ENCODE peak calls at places on chromosomes 3 and 15, in seven cellular contexts. X is H1, M is endothelial cell of umbilical vein, C is vagina, P is HCT116, N is stomach, L is suprapubic skin. T is an unnamed sample.

GRCh38 chr3:112627419-112627818 is 13.5 kb downstream of the CCDC80 start:
- DNase-seq in X (no peak), L (no peak), P (no peak), C (no peak), M (no peak), N (no peak), T (no peak)

GRCh38 chr3:49493901-49494300 is 23.8 kb downstream of the DAG1 start:
- DNase-seq in X (no peak), P (no peak), C (no peak), M (no peak), N (no peak), L (no peak), T (no peak)

GRCh38 chr15:80929225-80929624 is 60.4 kb downstream of the MESD start:
- DNase-seq in L (no peak), N (no peak), P (no peak), M (no peak), C (no peak), X (no peak), T (no peak)

GRCh38 chr3:184549793-184550585 is 11.6 kb upstream of the EPHB3 start:
- DNase-seq in C (no peak), M (no peak), N (peak; percentile 85), X (no peak), L (no peak), P (no peak), T (peak; percentile 96)

GRCh38 chr3:46098319-46098761 is 71.1 kb upstream of the XCR1 start:
- DNase-seq in P (no peak), L (no peak), X (no peak), N (no peak), M (no peak), C (peak; percentile 94), T (no peak)

GRCh38 chr15:35507932-35508638 is 37.9 kb downstream of the DPH6 start:
- DNase-seq in P (no peak), N (no peak), X (no peak), C (no peak), M (no peak), L (no peak), T (no peak)

GRCh38 chr3:7787871-7788828 is 713.5 kb upstream of the LMCD1 start:
- DNase-seq in X (no peak), N (no peak), L (no peak), M (peak; percentile 37), C (no peak), P (no peak), T (no peak)

GRCh38 chr3:195040094-195040493 is 230.9 kb downstream of the XXYLT1 start:
- DNase-seq in X (no peak), M (no peak), P (no peak), L (no peak), N (no peak), C (no peak), T (no peak)

GRCh38 chr3:139173372-139174108 is 128.8 kb upstream of the PRR23C start:
- DNase-seq in X (no peak), P (no peak), N (no peak), L (no peak), C (no peak), M (peak; percentile 41), T (no peak)

GRCh38 chr15:71249986-71250385 is 134.7 kb downstream of the THSD4 start:
- DNase-seq in N (no peak), C (no peak), L (no peak), P (no peak), X (no peak), M (peak; percentile 36), T (no peak)

GRCh38 chr15:52021128-52021671 is 2.2 kb downstream of the MAPK6 start:
- DNase-seq in C (no peak), X (no peak), P (peak; percentile 54), L (no peak), M (peak; percentile 85), N (peak; percentile 40), T (no peak)

GRCh38 chr3:23720059-23720458 is 85.7 kb upstream of the UBE2E1 start:
- DNase-seq in M (no peak), N (no peak), X (no peak), L (no peak), C (no peak), P (no peak), T (no peak)

GRCh38 chr3:195820901-195821300 is 9.2 kb upstream of the MUC4 start:
- DNase-seq in P (no peak), X (no peak), M (no peak), N (no peak), L (no peak), C (no peak), T (no peak)

GRCh38 chr3:353191-353739 is 156.7 kb downstream of the CHL1 start:
- DNase-seq in M (no peak), L (no peak), C (no peak), X (no peak), P (no peak), N (no peak), T (no peak)

GRCh38 chr15:100763764-100764750 is 115.6 kb upstream of the ALDH1A3 start:
- DNase-seq in L (peak; percentile 73), X (no peak), M (no peak), P (no peak), C (peak; percentile 83), N (no peak), T (no peak)

GRCh38 chr3:62876064-62876463 is 848 bp upstream of the CADPS start:
- DNase-seq in M (peak; percentile 21), N (no peak), P (no peak), X (peak; percentile 87), C (no peak), L (no peak), T (no peak)

GRCh38 chr3:89522168-89522567 is 414.7 kb downstream of the EPHA3 start:
- DNase-seq in C (no peak), M (no peak), X (no peak), N (no peak), L (no peak), P (no peak), T (no peak)
- H3K4me1 ChIP-seq in C (no peaks in the 10 kb centered on the region), M (no peaks in the 10 kb centered on the region), X (peaks cover 6% of the 10 kb centered on the region), N (no peaks in the 10 kb centered on the region), L (no peaks in the 10 kb centered on the region), P (no peaks in the 10 kb centered on the region), T (no peaks in the 10 kb centered on the region)

DNA sequence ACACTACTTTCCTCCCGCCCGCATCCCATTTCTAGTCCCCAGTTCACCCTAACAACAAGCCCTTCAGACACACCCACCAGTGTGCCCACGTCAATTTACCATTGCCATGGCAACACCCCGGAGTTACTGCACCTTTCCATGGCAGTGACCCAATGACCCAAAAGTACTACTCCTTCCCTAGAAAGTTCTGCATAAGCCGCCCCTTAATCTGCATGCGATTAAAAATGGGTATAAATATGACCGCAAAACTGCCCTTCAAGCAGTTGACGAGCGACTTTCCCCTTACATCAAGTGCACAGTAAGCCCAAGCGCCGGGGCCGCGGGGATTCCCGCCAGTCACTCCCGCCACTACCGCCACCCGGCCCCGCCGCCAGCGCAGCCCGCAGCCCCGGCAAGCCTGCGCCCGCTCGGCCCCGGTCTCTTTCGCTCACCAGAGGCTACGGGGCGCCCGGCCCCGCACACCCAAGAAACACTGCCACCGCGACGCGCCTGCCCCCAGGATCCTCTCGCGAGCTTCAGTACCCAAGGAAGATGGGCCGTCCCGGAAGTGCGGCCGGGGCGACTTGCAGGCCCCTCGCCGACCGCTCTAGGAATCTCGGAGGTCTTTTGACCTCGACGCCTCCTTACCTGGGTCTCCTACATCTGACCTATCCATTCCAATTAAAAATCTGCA is 27.2 kb upstream of the ZNF502 start:
- DNase-seq in C (no peak), X (no peak), N (peak; percentile 64), L (peak; percentile 84), M (peak; percentile 52), P (no peak), T (peak; percentile 42)
- TF ChIP-seq POLR2AphosphoS5 in C (no peak), X (no peak), N (no peak), L (no peak), M (no peak), P (no peak), T (no peak)

GRCh38 chr3:159765025-159765859 is 223.4 kb upstream of the IL12A start:
- DNase-seq in N (peak; percentile 41), P (peak; percentile 85), L (peak; percentile 81), C (peak; percentile 96), M (peak; percentile 88), X (peak; percentile 67), T (peak; percentile 93)
- H3K4me1 ChIP-seq in N (peaks cover 38% of the 10 kb centered on the region), P (peaks cover 46% of the 10 kb centered on the region), L (peaks cover 55% of the 10 kb centered on the region), C (peaks cover 31% of the 10 kb centered on the region), M (peaks cover 36% of the 10 kb centered on the region), X (peaks cover 19% of the 10 kb centered on the region), T (no peaks in the 10 kb centered on the region)

DNA sequence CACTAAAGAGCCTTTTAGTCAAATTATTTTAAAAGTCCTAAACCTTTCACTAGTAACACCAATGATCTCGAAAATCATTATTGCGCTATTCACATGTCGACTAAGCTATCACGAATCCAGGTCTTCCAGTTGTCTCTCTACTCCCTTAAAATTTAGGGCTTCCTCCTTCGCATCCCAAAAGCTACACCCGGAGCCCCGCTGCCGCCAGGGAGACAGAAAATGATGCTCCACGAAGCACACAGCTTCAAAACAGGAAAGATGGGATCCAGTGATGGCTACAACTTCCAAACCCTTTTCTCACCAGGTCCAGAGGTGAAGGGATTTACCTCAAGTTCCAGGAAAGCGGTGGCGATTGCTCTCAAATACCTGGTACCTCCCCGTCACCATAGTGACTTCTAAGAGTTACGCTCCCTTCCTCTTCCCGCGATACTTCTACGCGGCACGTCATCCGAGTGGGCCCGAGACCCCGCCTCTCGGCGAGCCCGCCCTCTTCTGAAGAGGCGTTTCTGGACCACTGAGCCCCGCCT is at the start of gene IFT80:
- DNase-seq in P (peak; percentile 93), C (peak; percentile 96), N (peak; percentile 98), L (peak; percentile 96), M (peak; percentile 97), X (peak; percentile 93), T (peak; percentile 95)
- TF ChIP-seq POLR2AphosphoS5 in P (peak; percentile 52), C (no peak), N (no peak), L (no peak), M (peak; percentile 36), X (peak; percentile 79), T (peak; percentile 66)

GRCh38 chr15:61935493-61935892 is 124.8 kb downstream of the VPS13C start:
- DNase-seq in P (no peak), L (no peak), M (no peak), N (no peak), C (no peak), X (no peak), T (no peak)
- H3K4me1 ChIP-seq in P (no peaks in the 10 kb centered on the region), L (no peaks in the 10 kb centered on the region), M (no peaks in the 10 kb centered on the region), N (no peaks in the 10 kb centered on the region), C (no peaks in the 10 kb centered on the region), X (no peaks in the 10 kb centered on the region), T (no peaks in the 10 kb centered on the region)

DNA sequence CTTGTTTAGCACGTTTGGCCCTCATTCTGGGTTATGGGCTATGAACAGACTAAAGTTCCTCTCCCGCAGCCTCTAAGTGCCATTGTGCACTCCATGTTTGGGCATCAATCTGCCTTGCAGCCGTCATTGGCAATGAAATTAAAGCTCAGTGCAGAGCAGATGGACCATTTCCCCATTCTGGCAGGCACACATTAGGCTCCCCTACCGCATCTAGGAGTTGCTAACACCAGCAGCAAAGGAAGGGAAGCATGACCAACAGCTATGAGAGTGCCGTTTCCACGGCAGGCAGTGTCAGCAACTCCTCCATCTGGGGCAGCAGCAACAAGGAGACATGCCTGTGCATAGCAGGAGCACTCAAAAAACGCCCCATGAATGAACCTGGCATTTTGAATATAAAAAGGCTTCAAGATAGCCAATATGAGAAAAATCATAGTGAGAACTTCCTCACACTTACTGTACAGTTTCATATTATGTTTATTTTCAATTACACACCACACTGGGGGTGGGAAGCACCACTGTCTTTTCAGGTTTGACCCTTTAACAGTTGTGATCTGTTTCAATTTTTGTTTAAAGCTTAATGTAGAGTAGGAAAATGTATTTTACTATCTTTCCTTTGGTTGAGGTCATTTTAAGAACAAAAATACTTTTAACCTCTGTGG is 218.7 kb downstream of the KCNMB2 start:
- DNase-seq in N (no peak), C (no peak), X (no peak), L (no peak), M (no peak), P (no peak), T (no peak)
- TF ChIP-seq POLR2AphosphoS5 in N (no peak), C (no peak), X (no peak), L (no peak), M (no peak), P (no peak), T (no peak)

GRCh38 chr15:74892313-74892712 is 2.5 kb downstream of the MPI start:
- DNase-seq in M (no peak), X (no peak), P (no peak), L (no peak), N (peak; percentile 66), C (no peak), T (no peak)
- H3K4me1 ChIP-seq in M (peaks cover 12% of the 10 kb centered on the region), X (peaks cover 4% of the 10 kb centered on the region), P (peaks cover 42% of the 10 kb centered on the region), L (peaks cover 28% of the 10 kb centered on the region), N (peaks cover 30% of the 10 kb centered on the region), C (peaks cover 26% of the 10 kb centered on the region), T (no peaks in the 10 kb centered on the region)

T was measured in breast epithelium.